ENCODE peak calls at places on chromosomes 11 and 22, in eight cellular contexts. Q is neural progenitor cell, A is MM.1S, J is hepatocyte, X is lower leg skin, C is HFF-Myc, H is glutamatergic neuron, F is mammary epithelial cell. L is an unnamed sample.

GRCh38 chr11:130389315-130389935 is 39.0 kb downstream of the ADAMTS8 start:
- DNase-seq in X (no peak), A (no peak), H (no peak), F (no peak), Q (no peak), J (no peak), C (no peak), L (no peak)

GRCh38 chr11:130198964-130199363 is 39.4 kb downstream of the ST14 start:
- DNase-seq in X (no peak), H (no peak), A (no peak), C (no peak), F (no peak), Q (no peak), J (no peak), L (no peak)

GRCh38 chr11:100546714-100547113 is 140.4 kb upstream of the ARHGAP42 start:
- DNase-seq in Q (no peak), J (peak), C (no peak), A (no peak), F (peak), X (no peak), H (no peak), L (no peak)

GRCh38 chr11:83195176-83195531 is 1.6 kb downstream of the ANKRD42 start:
- DNase-seq in Q (no peak), X (no peak), C (no peak), A (no peak), J (peak), F (no peak), H (no peak), L (no peak)

GRCh38 chr11:57121996-57122395 is 59.8 kb upstream of the LRRC55 start:
- DNase-seq in F (no peak), Q (peak), A (peak), C (no peak), J (no peak), H (no peak), X (no peak), L (no peak)

GRCh38 chr11:95585071-95585751 is 204.4 kb downstream of the FAM76B start:
- DNase-seq in Q (no peak), A (no peak), F (peak), J (no peak), X (no peak), H (no peak), C (no peak), L (no peak)

GRCh38 chr22:42693055-42693762 is 27.5 kb downstream of the A4GALT start:
- DNase-seq in J (no peak), X (no peak), A (no peak), C (no peak), Q (no peak), H (no peak), F (no peak), L (no peak)

GRCh38 chr11:69460540-69461257 is 20.8 kb upstream of the LINC01488 start:
- DNase-seq in C (no peak), F (peak), H (no peak), Q (no peak), X (no peak), A (no peak), J (no peak), L (no peak)

GRCh38 chr22:20437253-20438065 is at the start of gene SCARF2:
- DNase-seq in A (no peak), J (peak), C (no peak), X (no peak), H (peak), Q (peak), F (no peak), L (no peak)

GRCh38 chr11:101288392-101288791 is 158.8 kb upstream of the PGR start:
- DNase-seq in C (no peak), X (no peak), J (no peak), H (no peak), A (no peak), F (no peak), Q (no peak), L (no peak)

GRCh38 chr11:44726278-44727113 is at the start of gene TSPAN18:
- DNase-seq in F (no peak), J (peak), H (peak), A (peak), Q (peak), C (no peak), X (no peak), L (no peak)

GRCh38 chr11:94832604-94833238 is 64.6 kb downstream of the AMOTL1 start:
- DNase-seq in X (no peak), C (no peak), J (peak), F (no peak), H (no peak), A (no peak), Q (no peak), L (no peak)

GRCh38 chr11:115324569-115325432 is 179.4 kb downstream of the CADM1 start:
- DNase-seq in Q (peak), H (no peak), X (no peak), C (peak), F (peak), A (peak), J (peak), L (no peak)

GRCh38 chr11:5280582-5281102 is 10.9 kb upstream of the HBE1 start:
- DNase-seq in Q (peak), F (peak), C (peak), X (peak), H (peak), A (peak), J (peak), L (no peak)

GRCh38 chr11:9330387-9331384 is 16.3 kb upstream of the TMEM41B start:
- DNase-seq in A (no peak), C (peak), Q (no peak), F (peak), H (peak), X (no peak), J (no peak), L (no peak)

GRCh38 chr22:31490496-31490925 is 869 bp upstream of the EIF4ENIF1 start:
- DNase-seq in Q (peak), J (peak), A (peak), C (peak), F (peak), H (peak), X (peak), L (no peak)

GRCh38 chr22:47847281-47847890 is 1084.9 kb downstream of the TBC1D22A start:
- DNase-seq in J (no peak), F (no peak), A (no peak), H (no peak), X (no peak), Q (no peak), C (no peak), L (no peak)

GRCh38 chr11:123173040-123173855 is 21.8 kb downstream of the CLMP start:
- DNase-seq in F (peak), J (peak), A (no peak), X (no peak), C (peak), Q (no peak), H (no peak), L (no peak)

GRCh38 chr22:36289406-36289870 is 36.5 kb downstream of the APOL1 start:
- DNase-seq in H (no peak), A (no peak), F (no peak), J (no peak), X (no peak), Q (no peak), C (no peak), L (no peak)

GRCh38 chr22:31488988-31489617 is 539 bp downstream of the EIF4ENIF1 start:
- DNase-seq in J (peak), A (peak), X (no peak), H (peak), C (no peak), F (peak), Q (peak), L (peak)

GRCh38 chr11:63997801-63998332 is 11.6 kb downstream of the OTUB1 start:
- DNase-seq in A (no peak), X (no peak), J (no peak), Q (no peak), F (no peak), C (no peak), H (no peak), L (no peak)

GRCh38 chr11:57459112-57460016 is 964 bp upstream of the RTN4RL2 start:
- DNase-seq in J (peak), F (no peak), C (no peak), X (no peak), Q (peak), A (no peak), H (peak), L (no peak)

GRCh38 chr11:125351045-125351867 is 144.8 kb downstream of the FEZ1 start:
- DNase-seq in F (no peak), C (no peak), H (no peak), Q (no peak), X (no peak), A (no peak), J (no peak), L (no peak)

GRCh38 chr11:2776351-2777061 is 76.7 kb upstream of the KCNQ1OT1 start:
- DNase-seq in F (no peak), J (no peak), A (no peak), H (peak), C (no peak), X (peak), Q (no peak), L (peak)

GRCh38 chr22:26711205-26711958 is 54.0 kb downstream of the MIAT start:
- DNase-seq in J (no peak), C (no peak), H (no peak), F (no peak), A (peak), X (no peak), Q (no peak), L (no peak)

GRCh38 chr11:123302751-123303195 is 107.7 kb upstream of the CLMP start:
- DNase-seq in A (no peak), X (no peak), H (no peak), J (peak), F (peak), C (peak), Q (peak), L (no peak)

GRCh38 chr22:46668116-46668515 is 47.9 kb downstream of the GRAMD4 start:
- DNase-seq in F (no peak), Q (no peak), A (no peak), C (no peak), X (no peak), J (no peak), H (no peak), L (no peak)
- TF ChIP-seq CTCF in F (no peak), Q (no peak), A (no peak), C (no peak), X (no peak), J (no peak), H (no peak), L (no peak)

DNA sequence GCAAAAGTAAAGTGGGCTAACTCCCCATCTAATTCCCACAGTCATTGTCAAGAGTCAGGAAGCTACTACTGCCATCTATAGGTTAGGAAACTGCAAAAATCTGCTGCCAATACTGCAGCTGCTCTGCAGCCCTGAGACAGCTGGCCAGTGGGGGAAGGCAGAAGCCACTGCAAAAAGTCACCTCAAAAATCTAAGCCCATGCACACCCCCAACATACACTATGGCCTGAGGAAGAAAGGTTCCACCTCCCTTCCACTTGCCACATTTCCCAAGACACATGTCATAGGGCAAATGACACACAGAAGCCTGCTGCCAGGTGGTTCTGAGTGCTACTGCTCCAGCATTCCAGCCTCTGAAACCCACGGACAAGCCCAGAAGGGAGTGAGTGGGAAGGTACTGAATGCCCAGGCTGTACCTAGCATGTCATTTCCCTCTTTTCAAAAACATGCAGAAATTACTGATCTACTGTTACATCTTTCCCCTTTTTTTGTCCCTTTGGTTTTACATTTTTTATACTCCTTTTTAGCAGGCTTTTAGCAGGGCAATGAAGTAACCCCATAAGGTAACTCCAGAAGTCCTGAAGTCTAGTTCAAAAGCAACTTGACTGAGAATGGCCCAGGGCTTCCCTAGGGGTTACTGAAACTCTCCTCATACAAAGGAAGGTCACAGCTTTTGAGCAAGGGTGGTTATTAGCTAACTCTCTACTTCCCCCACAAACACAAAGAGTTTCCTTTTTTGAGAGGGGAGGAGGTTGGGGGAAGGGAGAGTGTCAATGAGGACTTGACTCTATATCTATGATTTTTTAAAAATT is 36.8 kb downstream of the DGCR2 start:
- DNase-seq in X (no peak), Q (no peak), F (peak), C (no peak), H (no peak), J (peak), A (peak), L (no peak)
- TF ChIP-seq CTCF in X (no peak), Q (peak), F (peak), C (peak), H (no peak), J (peak), A (peak), L (peak)

DNA sequence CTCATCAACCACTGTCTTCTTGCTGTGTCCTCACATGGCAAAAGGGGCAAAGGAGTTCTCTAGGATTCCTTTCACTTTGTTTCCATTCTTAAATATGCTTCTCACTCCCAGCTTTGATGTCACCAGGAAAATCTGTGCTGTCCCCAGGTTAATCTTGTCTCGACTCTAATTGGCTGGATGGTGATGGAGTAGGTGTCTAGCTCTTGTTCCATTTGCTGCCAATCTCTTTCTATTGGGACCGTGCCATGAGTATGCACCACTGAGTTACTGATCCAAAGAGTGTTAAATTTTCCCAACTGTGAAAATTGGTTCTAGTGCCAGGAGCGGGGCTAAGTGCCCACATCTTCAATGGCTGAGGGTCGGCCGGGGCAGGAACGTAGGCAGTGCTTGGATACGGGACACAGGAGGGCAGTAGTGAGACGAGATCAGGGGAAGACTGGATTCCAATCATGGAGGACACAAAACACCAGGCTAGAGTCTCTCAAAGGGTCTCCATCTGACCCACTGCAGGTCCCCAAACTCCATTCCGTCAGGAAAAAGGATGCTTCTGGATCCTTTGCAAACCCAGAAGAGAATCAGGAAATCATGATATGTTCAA is 47.7 kb upstream of the CSNK2A3 start:
- DNase-seq in J (no peak), F (no peak), A (no peak), Q (peak), X (no peak), C (no peak), H (peak), L (no peak)
- TF ChIP-seq CTCF in J (no peak), F (peak), A (no peak), Q (peak), X (no peak), C (peak), H (peak), L (no peak)

DNA sequence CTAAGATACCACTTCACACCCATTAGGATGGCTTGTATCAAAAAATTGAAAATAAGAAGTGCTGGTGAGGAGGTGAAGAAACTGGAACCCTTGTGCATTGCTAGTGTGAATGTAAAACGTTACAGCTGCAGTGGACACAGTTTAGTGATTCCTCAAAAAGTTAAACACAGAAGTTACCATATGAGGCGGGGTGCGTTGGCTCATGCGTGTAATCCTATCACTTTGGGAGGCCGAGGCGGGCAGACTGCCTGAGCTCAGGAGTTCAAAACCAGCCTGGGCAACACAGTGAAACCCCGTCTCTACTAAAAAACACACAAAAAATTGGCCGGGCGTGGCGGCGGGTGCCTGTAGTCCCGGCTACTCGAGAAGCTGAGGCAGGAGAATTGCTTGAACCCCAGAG is 43.5 kb downstream of the SGSM3 start:
- DNase-seq in Q (no peak), H (no peak), A (no peak), X (no peak), F (no peak), J (no peak), C (no peak), L (no peak)
- TF ChIP-seq CTCF in Q (no peak), H (no peak), A (no peak), X (no peak), F (no peak), J (no peak), C (no peak), L (no peak)

GRCh38 chr11:61587541-61587941 is 6.7 kb upstream of the SYT7 start:
- DNase-seq in H (peak), X (no peak), C (no peak), J (peak), Q (peak), F (no peak), A (no peak), L (no peak)

GRCh38 chr11:61589961-61590360 is 9.1 kb upstream of the SYT7 start:
- DNase-seq in X (no peak), F (peak), H (no peak), Q (no peak), C (no peak), A (no peak), J (no peak), L (no peak)

GRCh38 chr11:61586792-61587430 is 6.0 kb upstream of the SYT7 start:
- DNase-seq in F (no peak), H (no peak), Q (peak), C (no peak), X (no peak), A (no peak), J (peak), L (no peak)

GRCh38 chr11:61585115-61585514 is 4.2 kb upstream of the SYT7 start:
- DNase-seq in Q (no peak), A (no peak), X (no peak), J (no peak), C (no peak), H (no peak), F (no peak), L (no peak)

DNA sequence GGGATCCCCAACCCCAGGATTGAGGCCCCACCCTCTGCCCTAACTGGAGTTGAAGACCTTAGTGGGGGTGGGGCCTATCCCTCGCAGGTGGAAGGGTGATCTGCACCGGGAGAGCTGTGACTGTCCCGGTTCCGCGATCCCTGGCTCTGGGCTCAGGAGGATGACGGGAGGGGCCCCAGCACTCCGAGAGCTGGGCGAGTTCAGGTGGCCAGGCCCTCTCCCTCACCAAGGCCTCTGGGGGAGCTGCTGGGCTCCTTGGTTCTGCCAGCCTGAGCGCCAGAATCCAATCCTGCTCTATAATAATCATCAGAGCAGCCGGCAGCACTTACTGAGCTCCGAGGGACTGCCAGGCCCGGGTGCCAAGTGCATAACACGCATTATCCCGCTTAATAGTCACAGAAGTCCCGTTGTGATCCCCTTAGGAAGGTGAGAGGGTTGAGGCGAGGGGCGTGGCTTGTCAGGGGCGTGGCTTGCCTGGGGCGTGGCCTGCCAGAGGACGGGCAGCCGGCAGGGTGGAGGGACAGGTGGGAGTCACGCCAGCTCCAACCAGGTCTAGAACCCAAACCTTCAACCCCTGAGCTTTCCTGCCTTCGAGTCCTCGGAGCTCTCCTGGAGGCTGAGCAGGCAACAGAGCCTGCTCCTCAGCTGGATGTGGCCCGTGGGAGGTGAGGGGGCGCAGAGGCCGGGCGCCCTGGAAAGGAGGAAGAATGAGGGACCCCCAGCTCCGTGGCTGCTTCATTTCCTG is 7.2 kb upstream of the SYT7 start:
- DNase-seq in C (no peak), X (no peak), J (peak), F (no peak), A (no peak), H (peak), Q (peak), L (no peak)
- TF ChIP-seq CTCF in C (no peak), X (no peak), J (peak), F (peak), A (peak), H (no peak), Q (peak), L (peak)

L was measured in type B pancreatic cell.